ENCODE peak calls at places on chromosomes 13 and 19, in ten cellular contexts. One of them, this sample, is unnamed.
A peak's percentile ranks its signal among the peaks of the same experiment; 100 is the strongest.

GRCh38 chr13:45879666-45880065 is 28.1 kb upstream of the SIAH3 start:
- DNase-seq in cardiac muscle cell: no peak
- DNase-seq in HCT116: peak; percentile 56
- DNase-seq in upper lobe of left lung: no peak
- DNase-seq in uterus: peak; percentile 28
- DNase-seq in lower lobe of right lung: no peak
- DNase-seq in esophagus squamous epithelium: no peak
- DNase-seq in psoas muscle: peak; percentile 70
- DNase-seq in small intestine: peak; percentile 33
- DNase-seq in Peyer's patch: no peak
- DNase-seq in this sample: peak; percentile 64

GRCh38 chr19:10748924-10749434 is 31.1 kb downstream of the DNM2 start:
- DNase-seq in uterus: no peak
- DNase-seq in small intestine: peak; percentile 97
- DNase-seq in upper lobe of left lung: no peak
- DNase-seq in esophagus squamous epithelium: no peak
- DNase-seq in psoas muscle: peak; percentile 39
- DNase-seq in HCT116: peak; percentile 56
- DNase-seq in Peyer's patch: peak; percentile 93
- DNase-seq in cardiac muscle cell: peak; percentile 59
- DNase-seq in lower lobe of right lung: peak; percentile 79
- DNase-seq in this sample: peak; percentile 72

GRCh38 chr19:15666883-15667282 is 6.0 kb upstream of the CYP4F12 start:
- DNase-seq in cardiac muscle cell: no peak
- DNase-seq in HCT116: no peak
- DNase-seq in small intestine: peak; percentile 93
- DNase-seq in psoas muscle: no peak
- DNase-seq in lower lobe of right lung: no peak
- DNase-seq in esophagus squamous epithelium: no peak
- DNase-seq in upper lobe of left lung: no peak
- DNase-seq in Peyer's patch: peak; percentile 82
- DNase-seq in uterus: no peak
- DNase-seq in this sample: no peak

GRCh38 chr13:99926014-99926731 is 45.4 kb downstream of the ZIC5 start:
- DNase-seq in esophagus squamous epithelium: no peak
- DNase-seq in psoas muscle: no peak
- DNase-seq in small intestine: peak; percentile 56
- DNase-seq in upper lobe of left lung: no peak
- DNase-seq in Peyer's patch: peak; percentile 54
- DNase-seq in HCT116: peak; percentile 15
- DNase-seq in cardiac muscle cell: no peak
- DNase-seq in lower lobe of right lung: no peak
- DNase-seq in uterus: no peak
- DNase-seq in this sample: no peak

GRCh38 chr19:12052057-12052570 is 647 bp downstream of the ZNF878 start:
- DNase-seq in lower lobe of right lung: no peak
- DNase-seq in esophagus squamous epithelium: no peak
- DNase-seq in uterus: no peak
- DNase-seq in psoas muscle: no peak
- DNase-seq in small intestine: peak; percentile 9
- DNase-seq in upper lobe of left lung: no peak
- DNase-seq in cardiac muscle cell: no peak
- DNase-seq in Peyer's patch: no peak
- DNase-seq in HCT116: no peak
- DNase-seq in this sample: no peak

GRCh38 chr19:47447470-47448359 is 24.0 kb downstream of the SLC8A2 start:
- DNase-seq in small intestine: peak; percentile 30
- DNase-seq in psoas muscle: peak; percentile 37
- DNase-seq in upper lobe of left lung: peak; percentile 89
- DNase-seq in esophagus squamous epithelium: no peak
- DNase-seq in uterus: peak; percentile 41
- DNase-seq in HCT116: peak; percentile 85
- DNase-seq in lower lobe of right lung: peak; percentile 70
- DNase-seq in Peyer's patch: peak; percentile 69
- DNase-seq in cardiac muscle cell: peak; percentile 48
- DNase-seq in this sample: peak; percentile 65

GRCh38 chr13:33676700-33677048 is 141.3 kb upstream of the RFC3 start:
- DNase-seq in HCT116: no peak
- DNase-seq in cardiac muscle cell: peak; percentile 76
- DNase-seq in esophagus squamous epithelium: no peak
- DNase-seq in Peyer's patch: no peak
- DNase-seq in psoas muscle: peak; percentile 37
- DNase-seq in lower lobe of right lung: peak; percentile 50
- DNase-seq in uterus: peak; percentile 30
- DNase-seq in small intestine: peak; percentile 84
- DNase-seq in upper lobe of left lung: no peak
- DNase-seq in this sample: peak; percentile 59

GRCh38 chr19:10295305-10295846 is 5.6 kb downstream of the ICAM5 start:
- DNase-seq in small intestine: peak; percentile 63
- DNase-seq in upper lobe of left lung: peak; percentile 93
- DNase-seq in lower lobe of right lung: peak; percentile 86
- DNase-seq in psoas muscle: no peak
- DNase-seq in cardiac muscle cell: peak; percentile 56
- DNase-seq in esophagus squamous epithelium: no peak
- DNase-seq in Peyer's patch: peak; percentile 69
- DNase-seq in uterus: no peak
- DNase-seq in HCT116: no peak
- DNase-seq in this sample: peak; percentile 77

GRCh38 chr13:83232626-83233025 is 649.6 kb downstream of the SLITRK1 start:
- DNase-seq in uterus: no peak
- DNase-seq in Peyer's patch: no peak
- DNase-seq in lower lobe of right lung: no peak
- DNase-seq in esophagus squamous epithelium: no peak
- DNase-seq in upper lobe of left lung: no peak
- DNase-seq in psoas muscle: no peak
- DNase-seq in HCT116: no peak
- DNase-seq in small intestine: no peak
- DNase-seq in cardiac muscle cell: no peak
- DNase-seq in this sample: no peak

GRCh38 chr19:45906221-45906620 is 3.8 kb upstream of the MYPOP start:
- DNase-seq in uterus: no peak
- DNase-seq in HCT116: no peak
- DNase-seq in psoas muscle: no peak
- DNase-seq in upper lobe of left lung: no peak
- DNase-seq in small intestine: no peak
- DNase-seq in esophagus squamous epithelium: no peak
- DNase-seq in lower lobe of right lung: no peak
- DNase-seq in cardiac muscle cell: peak; percentile 65
- DNase-seq in Peyer's patch: no peak
- DNase-seq in this sample: peak; percentile 8

GRCh38 chr19:39171479-39172465 is 25.0 kb upstream of the NCCRP1 start:
- DNase-seq in Peyer's patch: no peak
- DNase-seq in uterus: no peak
- DNase-seq in small intestine: no peak
- DNase-seq in upper lobe of left lung: no peak
- DNase-seq in lower lobe of right lung: no peak
- DNase-seq in psoas muscle: no peak
- DNase-seq in cardiac muscle cell: no peak
- DNase-seq in esophagus squamous epithelium: no peak
- DNase-seq in HCT116: no peak
- DNase-seq in this sample: peak; percentile 46

GRCh38 chr19:43872547-43873336 is 45.6 kb downstream of the ZNF283 start:
- DNase-seq in cardiac muscle cell: peak; percentile 4
- DNase-seq in esophagus squamous epithelium: no peak
- DNase-seq in Peyer's patch: no peak
- DNase-seq in psoas muscle: no peak
- DNase-seq in HCT116: peak; percentile 10
- DNase-seq in lower lobe of right lung: no peak
- DNase-seq in small intestine: no peak
- DNase-seq in upper lobe of left lung: no peak
- DNase-seq in uterus: no peak
- DNase-seq in this sample: no peak
- H3K9me3 ChIP-seq in cardiac muscle cell: peaks cover 14% of the 10 kb centered on the region
- H3K9me3 ChIP-seq in esophagus squamous epithelium: peaks cover 96% of the 10 kb centered on the region
- H3K9me3 ChIP-seq in Peyer's patch: peaks cover 18% of the 10 kb centered on the region
- H3K9me3 ChIP-seq in psoas muscle: peaks cover 94% of the 10 kb centered on the region
- H3K9me3 ChIP-seq in HCT116: peaks cover 41% of the 10 kb centered on the region
- H3K9me3 ChIP-seq in lower lobe of right lung: peaks cover 96% of the 10 kb centered on the region
- H3K9me3 ChIP-seq in small intestine: peaks cover 3% of the 10 kb centered on the region
- H3K9me3 ChIP-seq in upper lobe of left lung: peaks cover 91% of the 10 kb centered on the region
- H3K9me3 ChIP-seq in uterus: peaks cover 6% of the 10 kb centered on the region
- H3K9me3 ChIP-seq in this sample: peaks cover 2% of the 10 kb centered on the region

DNA sequence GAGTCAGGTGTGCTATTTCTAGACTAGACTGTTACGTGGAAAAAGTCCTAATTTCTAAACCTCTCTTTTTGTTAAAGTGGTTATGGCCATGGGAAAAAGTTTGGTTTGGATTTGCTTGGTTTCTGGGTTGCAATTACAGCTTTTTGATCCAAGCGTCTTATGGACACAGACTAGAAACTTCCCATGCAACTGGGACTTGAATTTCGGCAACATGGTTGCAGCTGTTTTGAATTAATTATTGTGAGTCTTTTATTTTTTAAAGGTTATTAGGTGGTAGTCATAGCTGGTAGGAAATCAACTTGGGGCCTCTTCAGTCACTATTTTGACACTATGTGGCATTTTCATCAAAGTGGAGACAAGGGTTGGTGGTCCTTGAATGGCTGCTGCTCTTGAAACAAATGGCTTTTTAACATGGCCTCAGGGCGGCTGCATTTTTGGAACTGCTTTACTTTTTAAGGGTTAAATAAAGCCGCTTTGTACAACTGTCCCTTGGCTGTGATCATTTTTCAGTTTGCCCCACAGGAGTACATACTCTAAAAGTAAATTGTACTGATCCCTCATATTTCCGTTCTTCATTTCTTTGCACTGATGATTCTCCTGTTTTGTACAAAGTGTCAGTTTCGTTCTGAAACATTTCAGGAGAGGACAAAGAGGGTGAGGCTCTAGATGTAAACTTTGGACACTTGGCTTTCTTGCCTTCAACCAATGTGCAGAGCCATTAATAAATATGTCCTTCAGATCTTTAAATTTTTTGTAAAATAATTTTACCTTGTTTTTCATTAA is 15.9 kb downstream of the HNRNPM start:
- DNase-seq in esophagus squamous epithelium: no peak
- DNase-seq in lower lobe of right lung: no peak
- DNase-seq in psoas muscle: no peak
- DNase-seq in HCT116: no peak
- DNase-seq in small intestine: peak; percentile 35
- DNase-seq in uterus: no peak
- DNase-seq in upper lobe of left lung: no peak
- DNase-seq in cardiac muscle cell: no peak
- DNase-seq in Peyer's patch: no peak
- DNase-seq in this sample: no peak
- H3K4me3 ChIP-seq in esophagus squamous epithelium: no peak overlapping the region
- H3K4me3 ChIP-seq in lower lobe of right lung: peak overlapping the region; percentile 7
- H3K4me3 ChIP-seq in psoas muscle: peak overlapping the region; percentile 32
- H3K4me3 ChIP-seq in HCT116: no peak overlapping the region
- H3K4me3 ChIP-seq in small intestine: no peak overlapping the region
- H3K4me3 ChIP-seq in uterus: no peak overlapping the region
- H3K4me3 ChIP-seq in upper lobe of left lung: no peak overlapping the region
- H3K4me3 ChIP-seq in cardiac muscle cell: no peak overlapping the region
- H3K4me3 ChIP-seq in Peyer's patch: no peak overlapping the region
- H3K4me3 ChIP-seq in this sample: no peak overlapping the region

GRCh38 chr19:43668406-43669158 is 1.4 kb downstream of the PLAUR start:
- DNase-seq in psoas muscle: peak; percentile 96
- DNase-seq in cardiac muscle cell: peak; percentile 100
- DNase-seq in small intestine: peak; percentile 100
- DNase-seq in HCT116: peak; percentile 98
- DNase-seq in Peyer's patch: peak; percentile 99
- DNase-seq in upper lobe of left lung: peak; percentile 98
- DNase-seq in esophagus squamous epithelium: peak; percentile 92
- DNase-seq in lower lobe of right lung: peak; percentile 98
- DNase-seq in uterus: peak; percentile 100
- DNase-seq in this sample: peak; percentile 99

GRCh38 chr19:43675269-43675879 is 5.4 kb upstream of the PLAUR start:
- DNase-seq in cardiac muscle cell: peak; percentile 23
- DNase-seq in small intestine: peak; percentile 99
- DNase-seq in esophagus squamous epithelium: no peak
- DNase-seq in HCT116: peak; percentile 92
- DNase-seq in lower lobe of right lung: no peak
- DNase-seq in uterus: no peak
- DNase-seq in psoas muscle: no peak
- DNase-seq in upper lobe of left lung: no peak
- DNase-seq in Peyer's patch: peak; percentile 83
- DNase-seq in this sample: no peak

GRCh38 chr19:43674630-43674982 is 4.6 kb upstream of the PLAUR start:
- DNase-seq in cardiac muscle cell: peak; percentile 61
- DNase-seq in lower lobe of right lung: no peak
- DNase-seq in upper lobe of left lung: no peak
- DNase-seq in uterus: no peak
- DNase-seq in psoas muscle: no peak
- DNase-seq in HCT116: no peak
- DNase-seq in small intestine: no peak
- DNase-seq in esophagus squamous epithelium: no peak
- DNase-seq in Peyer's patch: no peak
- DNase-seq in this sample: no peak

GRCh38 chr19:43673702-43674629 is 4.0 kb upstream of the PLAUR start:
- DNase-seq in uterus: no peak
- DNase-seq in upper lobe of left lung: no peak
- DNase-seq in Peyer's patch: no peak
- DNase-seq in cardiac muscle cell: no peak
- DNase-seq in small intestine: no peak
- DNase-seq in lower lobe of right lung: peak; percentile 64
- DNase-seq in psoas muscle: no peak
- DNase-seq in HCT116: no peak
- DNase-seq in esophagus squamous epithelium: no peak
- DNase-seq in this sample: no peak

GRCh38 chr19:43672061-43672679 is 2.2 kb upstream of the PLAUR start:
- DNase-seq in cardiac muscle cell: no peak
- DNase-seq in uterus: no peak
- DNase-seq in psoas muscle: no peak
- DNase-seq in small intestine: peak; percentile 21
- DNase-seq in esophagus squamous epithelium: no peak
- DNase-seq in upper lobe of left lung: no peak
- DNase-seq in Peyer's patch: no peak
- DNase-seq in HCT116: no peak
- DNase-seq in lower lobe of right lung: no peak
- DNase-seq in this sample: no peak
- H3K27ac ChIP-seq in cardiac muscle cell: peak overlapping the region; percentile 35
- H3K27ac ChIP-seq in uterus: no peak overlapping the region
- H3K27ac ChIP-seq in psoas muscle: no peak overlapping the region
- H3K27ac ChIP-seq in small intestine: no peak overlapping the region
- H3K27ac ChIP-seq in esophagus squamous epithelium: no peak overlapping the region
- H3K27ac ChIP-seq in upper lobe of left lung: no peak overlapping the region
- H3K27ac ChIP-seq in Peyer's patch: no peak overlapping the region
- H3K27ac ChIP-seq in HCT116: no peak overlapping the region
- H3K27ac ChIP-seq in lower lobe of right lung: peak overlapping the region; percentile 3
- H3K27ac ChIP-seq in this sample: no peak overlapping the region

DNA sequence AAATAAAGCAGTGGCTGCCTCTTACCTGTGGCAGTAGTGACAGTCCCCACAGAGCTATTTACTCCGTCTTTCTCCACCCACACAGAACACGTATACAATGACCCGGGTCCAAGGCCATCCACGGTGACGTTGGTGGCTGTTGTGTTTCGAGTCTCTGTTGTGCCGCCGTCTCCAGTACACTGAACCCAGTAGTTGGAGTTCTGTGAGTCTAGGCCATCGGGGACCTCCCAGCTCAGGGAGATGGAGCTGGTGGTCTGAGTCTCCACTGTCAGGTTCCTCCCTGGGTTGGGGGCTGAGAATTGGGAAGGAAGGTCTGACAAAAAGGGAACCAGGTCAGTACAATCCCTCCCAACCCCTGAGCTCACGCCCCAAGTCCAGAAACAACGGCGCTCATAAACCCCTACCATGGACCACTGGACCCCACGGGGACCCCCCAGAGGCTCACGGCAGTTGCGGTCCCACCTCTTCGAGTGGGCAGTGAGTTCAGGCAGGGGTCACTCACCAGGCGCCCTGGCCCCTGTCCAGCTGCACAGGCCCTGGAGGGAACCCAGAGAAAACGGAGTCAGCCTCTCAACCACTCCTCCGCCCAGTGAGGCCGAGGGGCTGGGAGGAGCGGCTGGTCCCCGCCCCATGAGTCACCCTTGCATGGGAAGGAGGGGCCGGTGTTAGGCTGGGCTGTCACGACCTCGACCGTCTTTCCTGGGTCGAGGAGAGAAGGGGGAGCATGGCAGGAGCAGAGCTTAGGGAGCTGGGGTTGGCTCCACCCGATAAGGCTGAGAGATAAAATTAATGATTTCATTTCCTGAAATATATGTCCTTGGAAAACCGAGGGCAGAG is 2.4 kb downstream of the PTPRH start:
- DNase-seq in Peyer's patch: peak; percentile 95
- DNase-seq in lower lobe of right lung: peak; percentile 63
- DNase-seq in uterus: peak; percentile 82
- DNase-seq in small intestine: peak; percentile 99
- DNase-seq in esophagus squamous epithelium: no peak
- DNase-seq in cardiac muscle cell: peak; percentile 97
- DNase-seq in psoas muscle: peak; percentile 83
- DNase-seq in HCT116: peak; percentile 67
- DNase-seq in upper lobe of left lung: peak; percentile 84
- DNase-seq in this sample: peak; percentile 93
- H3K9me3 ChIP-seq in Peyer's patch: no peaks in the 10 kb centered on the region
- H3K9me3 ChIP-seq in lower lobe of right lung: no peaks in the 10 kb centered on the region
- H3K9me3 ChIP-seq in uterus: no peaks in the 10 kb centered on the region
- H3K9me3 ChIP-seq in small intestine: no peaks in the 10 kb centered on the region
- H3K9me3 ChIP-seq in esophagus squamous epithelium: no peaks in the 10 kb centered on the region
- H3K9me3 ChIP-seq in cardiac muscle cell: no peaks in the 10 kb centered on the region
- H3K9me3 ChIP-seq in psoas muscle: no peaks in the 10 kb centered on the region
- H3K9me3 ChIP-seq in HCT116: no peaks in the 10 kb centered on the region
- H3K9me3 ChIP-seq in upper lobe of left lung: no peaks in the 10 kb centered on the region
- H3K9me3 ChIP-seq in this sample: no peaks in the 10 kb centered on the region